ENCODE peak calls at places on chromosomes 16 and 17, in four cellular contexts. P is A549, J is neural progenitor cell, Q is thoracic aorta. K is an unnamed sample. For H3K4me1, the result is how much of the 10 kb centered on the place peaks cover.

GRCh38 chr17:8739104-8739503 is 5.5 kb downstream of the CCDC42 start:
- DNase-seq in Q (no peak), J (peak), P (no peak), K (no peak)

GRCh38 chr16:70801611-70802010 is 653 bp upstream of the VAC14 start:
- DNase-seq in Q (no peak), P (no peak), J (no peak), K (no peak)

GRCh38 chr16:21159281-21159951 is 942 bp downstream of the LDAF1 start:
- DNase-seq in Q (no peak), P (no peak), J (peak), K (peak)

GRCh38 chr17:11944587-11944986 is 52.7 kb downstream of the ZNF18 start:
- DNase-seq in J (no peak), Q (no peak), P (peak), K (no peak)

GRCh38 chr16:10620120-10620519 is 39.7 kb upstream of the EMP2 start:
- DNase-seq in J (no peak), Q (no peak), P (no peak), K (no peak)

GRCh38 chr16:2008631-2009301 is 855 bp downstream of the ZNF598 start:
- DNase-seq in J (no peak), P (no peak), Q (no peak), K (peak)

GRCh38 chr17:48003686-48004120 is 32.8 kb downstream of the CDK5RAP3 start:
- DNase-seq in P (no peak), J (peak), Q (no peak), K (no peak)

GRCh38 chr16:77789085-77789611 is 784 bp downstream of the VAT1L start:
- DNase-seq in Q (no peak), P (no peak), J (peak), K (no peak)

GRCh38 chr17:10750210-10750609 is 20.4 kb upstream of the TMEM220 start:
- DNase-seq in J (no peak), P (no peak), Q (no peak), K (no peak)

GRCh38 chr17:39635614-39636176 is 1.2 kb upstream of the STARD3 start:
- DNase-seq in J (no peak), P (no peak), Q (no peak), K (no peak)
- H3K4me1 ChIP-seq in J (under half), P (under half), Q (under half), K (under half)

GRCh38 chr17:21455761-21456160 is 79.6 kb downstream of the KCNJ12 start:
- DNase-seq in J (no peak), Q (no peak), P (no peak), K (no peak)

GRCh38 chr17:21458036-21458435 is 81.9 kb downstream of the KCNJ12 start:
- DNase-seq in J (peak), Q (no peak), P (no peak), K (no peak)

GRCh38 chr17:21457051-21458026 is 81.2 kb downstream of the KCNJ12 start:
- DNase-seq in Q (peak), P (peak), J (peak), K (peak)

GRCh38 chr17:21453144-21453982 is 77.2 kb downstream of the KCNJ12 start:
- DNase-seq in P (no peak), J (no peak), Q (no peak), K (peak)

DNA sequence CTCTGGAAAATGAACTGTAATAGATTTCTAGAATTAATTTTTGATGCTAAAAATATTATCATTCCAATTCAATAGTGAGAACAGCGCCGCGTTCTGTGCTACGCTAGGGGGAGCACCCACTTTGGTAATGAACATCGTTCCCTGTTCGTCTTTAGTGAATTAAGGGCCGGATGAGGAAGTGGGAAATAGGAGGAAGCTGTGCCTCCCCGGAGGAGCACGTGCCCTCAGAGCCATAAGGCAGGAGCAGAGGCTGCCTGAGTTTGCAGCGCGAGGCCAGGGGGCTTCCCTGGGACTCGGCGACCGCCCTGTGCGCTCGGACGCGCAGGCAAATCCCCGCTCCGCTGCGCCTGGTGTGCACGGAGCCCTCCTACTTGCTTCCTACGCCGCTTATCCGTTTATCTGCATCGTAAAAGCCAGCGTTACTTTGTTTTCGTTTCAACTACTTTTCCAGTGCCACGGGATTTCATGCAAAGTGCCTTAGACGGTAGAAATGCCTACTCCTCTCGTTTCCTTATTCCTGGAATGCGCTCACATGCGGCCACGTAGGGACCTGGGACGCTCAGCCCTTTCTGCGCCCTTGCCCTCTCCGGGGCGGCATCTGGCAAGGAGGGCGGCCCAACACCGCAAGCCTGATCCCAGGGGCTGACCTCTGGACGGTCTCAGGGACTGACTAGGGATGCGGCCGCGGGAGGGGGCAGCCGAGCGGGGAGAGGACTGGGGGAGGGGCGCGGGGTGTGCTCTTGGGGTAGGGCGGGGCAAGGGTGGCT is 76.4 kb downstream of the KCNJ12 start:
- DNase-seq in Q (no peak), P (peak), J (peak), K (peak)
- TF ChIP-seq CTCF in Q (peak), P (peak), J (peak), K (peak)

GRCh38 chr17:78781339-78782304 is at the start of gene CYTH1:
- DNase-seq in J (peak), P (peak), Q (no peak), K (peak)

GRCh38 chr17:78777886-78778285 is 4.2 kb downstream of the CYTH1 start:
- DNase-seq in P (no peak), Q (no peak), J (no peak), K (no peak)

GRCh38 chr17:78780335-78780734 is 1.7 kb downstream of the CYTH1 start:
- DNase-seq in Q (no peak), J (no peak), P (no peak), K (peak)

GRCh38 chr17:78780852-78781338 is 1.2 kb downstream of the CYTH1 start:
- DNase-seq in Q (no peak), J (no peak), P (no peak), K (peak)

DNA sequence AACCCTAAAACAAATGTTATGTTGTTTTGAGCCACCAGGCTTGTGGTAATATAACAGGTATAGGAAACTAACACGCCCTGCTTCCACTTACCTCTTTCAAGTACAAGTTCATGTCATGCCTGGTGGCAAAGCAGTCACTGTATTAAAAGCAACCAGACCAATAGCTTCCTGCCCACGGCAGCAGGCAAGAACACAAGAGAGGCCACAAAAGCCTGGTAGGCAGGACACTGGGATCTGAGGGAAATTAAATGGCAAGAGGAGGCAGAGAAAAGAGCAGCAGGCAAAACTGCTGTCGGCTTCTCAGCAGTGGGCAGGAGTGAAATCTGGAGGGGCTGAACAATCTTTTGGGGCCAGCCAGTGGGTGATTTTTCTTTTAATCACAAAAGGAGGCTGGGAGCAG is 2.2 kb downstream of the CYTH1 start:
- DNase-seq in P (no peak), J (peak), Q (no peak), K (peak)
- H3K4me3 ChIP-seq in P (no peak), J (no peak), Q (peak), K (no peak)

GRCh38 chr16:57533366-57533617 is 3.1 kb downstream of the CCDC102A start:
- DNase-seq in J (no peak), P (no peak), Q (no peak), K (peak)
- H3K4me1 ChIP-seq in J (under half), P (half or more), Q (half or more), K (under half)

DNA sequence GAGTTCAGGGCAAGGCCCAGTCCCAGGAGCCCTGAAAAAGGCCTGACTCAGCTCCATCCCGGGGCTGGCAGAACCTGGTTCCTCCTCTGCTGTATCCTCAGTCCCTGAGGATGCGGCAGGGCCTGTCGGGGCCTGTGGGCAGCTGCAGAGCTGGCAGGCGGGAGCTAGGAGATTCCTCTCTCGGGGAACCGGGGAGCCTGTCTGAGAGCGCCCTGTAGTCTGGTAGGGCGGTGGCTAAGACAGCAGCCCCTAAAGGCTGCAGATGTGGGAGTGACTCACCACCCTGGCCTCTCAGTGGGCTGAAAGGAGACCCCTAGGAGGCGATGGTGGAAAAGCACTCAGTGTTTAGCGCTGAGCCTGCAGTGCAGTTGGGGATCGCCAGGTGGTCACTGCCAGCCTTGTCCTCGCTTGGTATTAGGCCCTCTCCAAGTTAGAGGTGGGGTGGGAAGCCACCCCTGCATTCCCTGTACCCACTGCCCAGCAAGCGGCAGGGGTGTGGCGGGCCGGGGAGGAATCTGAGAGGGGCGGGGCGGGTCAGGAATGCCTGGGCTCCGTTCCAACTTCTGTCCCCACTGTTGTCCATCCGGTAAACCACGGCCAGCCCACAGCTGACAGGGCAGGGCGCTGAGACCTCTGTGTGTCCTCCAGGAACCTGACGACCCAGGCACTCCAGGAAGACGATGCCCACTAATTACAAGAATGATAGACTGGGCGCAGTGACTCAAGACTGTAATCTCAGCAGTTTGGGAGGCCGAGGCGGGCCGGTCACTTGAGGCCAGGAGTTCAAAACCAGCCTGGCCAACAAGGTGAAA is 29.5 kb upstream of the CDH1 start:
- DNase-seq in J (peak), P (peak), Q (no peak), K (peak)
- TF ChIP-seq CTCF in J (peak), P (no peak), Q (no peak), K (peak)

DNA sequence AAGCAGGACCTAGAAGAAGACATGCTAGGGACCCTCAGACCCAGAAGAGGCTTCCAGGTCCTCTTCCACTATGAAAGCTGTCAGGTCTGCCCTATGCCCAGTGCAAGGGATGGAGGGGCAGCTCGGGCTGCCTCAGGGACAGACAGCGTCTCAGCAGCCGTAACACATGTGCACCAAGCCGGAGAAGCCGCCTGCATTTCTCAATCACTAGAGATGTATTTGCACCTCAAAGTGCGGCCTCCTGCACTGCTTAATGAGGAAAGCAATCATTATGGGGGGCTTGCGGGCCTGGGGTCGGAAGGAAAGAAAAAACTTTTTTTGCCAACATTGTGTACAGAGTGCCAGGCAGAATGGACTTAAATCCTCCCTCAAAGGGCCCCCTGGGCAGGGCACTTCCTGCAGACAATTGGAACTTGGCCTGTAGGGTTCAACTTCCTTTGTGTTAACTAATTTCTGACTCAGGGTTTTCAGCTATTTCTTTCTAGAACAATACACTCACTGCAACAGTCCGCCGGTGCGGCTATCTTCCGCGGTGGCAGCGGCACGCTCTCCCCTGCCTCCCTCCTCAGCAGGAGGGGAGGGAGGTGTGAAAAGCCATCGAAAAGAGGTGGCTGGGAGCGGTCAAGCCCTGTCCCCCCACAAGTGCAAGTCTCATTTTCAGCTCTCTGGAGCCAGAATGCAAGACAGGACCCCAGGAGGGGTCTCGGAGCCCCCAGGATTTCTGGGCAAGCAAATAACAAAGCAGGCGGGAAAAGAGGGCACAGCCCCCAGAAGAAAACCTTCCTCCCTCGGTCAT is 101.2 kb downstream of the ZNF423 start:
- DNase-seq in P (no peak), J (peak), Q (no peak), K (no peak)
- H3K4me3 ChIP-seq in P (peak), J (peak), Q (peak), K (peak)

GRCh38 chr16:75042423-75043174 is 43.8 kb downstream of the ZNRF1 start:
- DNase-seq in P (no peak), J (no peak), Q (no peak), K (no peak)

GRCh38 chr16:75045424-75045823 is 46.6 kb downstream of the ZNRF1 start:
- DNase-seq in P (no peak), Q (no peak), J (no peak), K (no peak)

GRCh38 chr16:75039941-75040340 is 41.1 kb downstream of the ZNRF1 start:
- DNase-seq in P (no peak), J (no peak), Q (no peak), K (no peak)

GRCh38 chr16:75044800-75045361 is 46.1 kb downstream of the ZNRF1 start:
- DNase-seq in J (no peak), P (peak), Q (no peak), K (no peak)

DNA sequence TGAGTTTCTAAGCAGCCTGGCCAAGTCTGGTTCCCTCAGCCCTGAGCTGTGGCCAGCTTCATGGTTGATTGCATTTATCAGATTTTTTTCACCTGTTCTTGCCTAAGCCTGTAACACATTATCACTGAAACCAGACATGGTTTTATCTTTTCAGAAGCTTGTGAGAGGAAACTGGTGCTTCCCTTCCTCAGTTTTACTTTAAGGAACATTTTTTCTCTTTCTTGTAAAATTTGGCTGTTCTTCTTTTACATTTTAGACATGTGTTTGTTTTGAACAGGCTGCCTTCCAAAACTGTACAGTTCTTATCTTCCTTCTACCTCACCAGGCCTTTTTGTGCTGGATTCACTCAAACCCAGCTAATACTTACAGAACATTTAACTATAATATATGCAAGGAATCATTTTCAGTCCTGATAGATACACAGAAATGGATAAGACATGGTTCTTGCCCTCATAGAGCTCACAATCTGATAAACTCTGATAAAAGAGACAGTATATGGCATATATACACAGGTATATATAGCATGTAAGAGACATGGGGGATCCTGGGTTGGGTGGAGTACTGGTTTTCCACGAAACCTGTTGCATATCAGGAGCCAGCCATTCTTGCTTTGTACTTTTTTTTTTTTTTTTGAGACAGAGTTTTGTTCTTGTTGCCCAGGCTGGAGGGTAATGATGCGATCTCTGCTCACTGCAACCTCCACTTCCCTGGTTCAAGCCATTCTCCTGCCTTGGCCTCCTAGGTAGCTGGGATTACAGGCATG is 44.5 kb downstream of the ZNRF1 start:
- DNase-seq in P (no peak), J (no peak), Q (no peak), K (no peak)
- H3K4me1 ChIP-seq in P (under half), J (under half), Q (half or more), K (under half)

DNA sequence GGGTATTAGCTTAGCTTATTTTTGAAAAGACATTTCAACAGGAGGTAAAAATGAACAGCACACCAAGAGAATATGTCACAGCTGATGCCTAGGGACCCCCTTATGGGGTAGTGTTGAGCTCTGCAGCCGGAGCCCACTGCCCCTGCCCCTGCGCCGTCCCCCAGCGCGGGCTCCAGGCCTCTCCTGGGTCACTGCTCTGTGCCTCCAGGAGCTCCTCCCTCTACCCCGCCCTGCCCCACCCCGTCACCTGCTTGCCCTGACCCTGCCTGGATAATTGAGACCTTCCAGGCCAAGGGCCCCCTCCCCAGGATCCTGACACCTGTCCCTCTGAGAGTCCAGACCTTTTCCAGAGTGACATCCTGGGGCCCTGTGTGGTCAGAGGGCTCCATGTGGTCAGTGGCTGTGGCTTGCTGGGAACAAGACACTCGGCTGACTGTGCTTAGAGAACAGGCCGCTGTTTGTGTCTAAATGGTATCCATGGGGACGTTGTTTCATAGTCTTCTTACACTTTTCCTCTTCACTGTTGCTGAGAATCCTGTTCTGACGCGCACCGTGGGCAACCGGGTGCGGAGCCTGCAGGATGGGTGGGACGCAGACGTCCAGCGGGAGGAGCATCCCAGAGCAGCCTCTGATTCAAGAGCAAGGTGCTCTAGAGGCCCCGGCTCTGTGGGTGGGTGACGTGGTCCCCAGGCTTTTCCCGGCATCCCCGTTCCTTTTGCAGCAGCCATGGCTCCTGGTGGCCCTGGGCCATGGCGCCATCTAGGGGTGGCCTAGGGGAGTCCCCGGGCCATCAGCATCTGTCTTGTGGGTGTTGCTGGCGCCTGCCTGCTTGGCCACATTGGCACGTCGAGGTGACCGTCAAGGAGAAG is 20.0 kb upstream of the WFIKKN1 start:
- DNase-seq in P (no peak), Q (no peak), J (peak), K (peak)
- TF ChIP-seq CTCF in P (peak), Q (peak), J (peak), K (peak)

K was measured in kidney.